ENCODE peak calls at places on chromosome 13, in six cellular contexts. One of them, this sample, is unnamed.

GRCh38 chr13:110684388-110685056 is 21.4 kb downstream of the CARS2 start:
- DNase-seq in psoas muscle: no peak
- DNase-seq in left ventricle myocardium inferior: no peak
- DNase-seq in CD8-positive, alpha-beta T cell: no peak
- DNase-seq in mammary epithelial cell: no peak
- DNase-seq in esophagus squamous epithelium: no peak
- DNase-seq in this sample: peak; percentile 45

GRCh38 chr13:23636360-23636759 is 66.1 kb downstream of the TNFRSF19 start:
- DNase-seq in psoas muscle: no peak
- DNase-seq in left ventricle myocardium inferior: no peak
- DNase-seq in CD8-positive, alpha-beta T cell: no peak
- DNase-seq in mammary epithelial cell: no peak
- DNase-seq in esophagus squamous epithelium: no peak
- DNase-seq in this sample: no peak

GRCh38 chr13:102392810-102393209 is 9.0 kb downstream of the FGF14 start:
- DNase-seq in psoas muscle: no peak
- DNase-seq in left ventricle myocardium inferior: no peak
- DNase-seq in CD8-positive, alpha-beta T cell: no peak
- DNase-seq in mammary epithelial cell: peak; percentile 19
- DNase-seq in esophagus squamous epithelium: no peak
- DNase-seq in this sample: no peak

GRCh38 chr13:77952737-77953136 is 34.1 kb upstream of the EDNRB start:
- DNase-seq in psoas muscle: no peak
- DNase-seq in left ventricle myocardium inferior: no peak
- DNase-seq in CD8-positive, alpha-beta T cell: no peak
- DNase-seq in mammary epithelial cell: no peak
- DNase-seq in esophagus squamous epithelium: no peak
- DNase-seq in this sample: no peak

GRCh38 chr13:30725331-30726085 is 9.8 kb upstream of the ALOX5AP start:
- DNase-seq in psoas muscle: no peak
- DNase-seq in left ventricle myocardium inferior: no peak
- DNase-seq in CD8-positive, alpha-beta T cell: no peak
- DNase-seq in mammary epithelial cell: no peak
- DNase-seq in esophagus squamous epithelium: no peak
- DNase-seq in this sample: no peak

GRCh38 chr13:48317511-48317981 is 14.0 kb downstream of the RB1 start:
- DNase-seq in psoas muscle: no peak
- DNase-seq in left ventricle myocardium inferior: peak; percentile 15
- DNase-seq in CD8-positive, alpha-beta T cell: no peak
- DNase-seq in mammary epithelial cell: no peak
- DNase-seq in esophagus squamous epithelium: no peak
- DNase-seq in this sample: no peak

GRCh38 chr13:27130223-27131015 is 41.2 kb downstream of the USP12 start:
- DNase-seq in psoas muscle: no peak
- DNase-seq in left ventricle myocardium inferior: no peak
- DNase-seq in CD8-positive, alpha-beta T cell: no peak
- DNase-seq in mammary epithelial cell: peak; percentile 44
- DNase-seq in esophagus squamous epithelium: no peak
- DNase-seq in this sample: no peak

GRCh38 chr13:20669162-20669561 is 34.3 kb upstream of the IL17D start:
- DNase-seq in psoas muscle: no peak
- DNase-seq in left ventricle myocardium inferior: no peak
- DNase-seq in CD8-positive, alpha-beta T cell: no peak
- DNase-seq in mammary epithelial cell: no peak
- DNase-seq in esophagus squamous epithelium: no peak
- DNase-seq in this sample: no peak

GRCh38 chr13:80436571-80437169 is 95.7 kb upstream of the SPRY2 start:
- DNase-seq in psoas muscle: no peak
- DNase-seq in left ventricle myocardium inferior: no peak
- DNase-seq in CD8-positive, alpha-beta T cell: no peak
- DNase-seq in mammary epithelial cell: no peak
- DNase-seq in esophagus squamous epithelium: no peak
- DNase-seq in this sample: no peak

GRCh38 chr13:42474954-42475353 is 99.0 kb upstream of the TNFSF11 start:
- DNase-seq in psoas muscle: no peak
- DNase-seq in left ventricle myocardium inferior: no peak
- DNase-seq in CD8-positive, alpha-beta T cell: no peak
- DNase-seq in mammary epithelial cell: no peak
- DNase-seq in esophagus squamous epithelium: no peak
- DNase-seq in this sample: no peak

GRCh38 chr13:37747071-37747612 is 122.4 kb downstream of the TRPC4 start:
- DNase-seq in psoas muscle: no peak
- DNase-seq in left ventricle myocardium inferior: no peak
- DNase-seq in CD8-positive, alpha-beta T cell: no peak
- DNase-seq in mammary epithelial cell: peak; percentile 62
- DNase-seq in esophagus squamous epithelium: no peak
- DNase-seq in this sample: no peak

GRCh38 chr13:106471957-106472543 is 63.4 kb downstream of the EFNB2 start:
- DNase-seq in psoas muscle: peak; percentile 28
- DNase-seq in left ventricle myocardium inferior: no peak
- DNase-seq in CD8-positive, alpha-beta T cell: no peak
- DNase-seq in mammary epithelial cell: peak; percentile 100
- DNase-seq in esophagus squamous epithelium: no peak
- DNase-seq in this sample: peak; percentile 83

GRCh38 chr13:39284801-39285388 is 246.6 kb downstream of the NHLRC3 start:
- DNase-seq in psoas muscle: no peak
- DNase-seq in left ventricle myocardium inferior: peak; percentile 27
- DNase-seq in CD8-positive, alpha-beta T cell: no peak
- DNase-seq in mammary epithelial cell: no peak
- DNase-seq in esophagus squamous epithelium: no peak
- DNase-seq in this sample: no peak

GRCh38 chr13:79379274-79379673 is 26.8 kb downstream of the RBM26 start:
- DNase-seq in psoas muscle: no peak
- DNase-seq in left ventricle myocardium inferior: no peak
- DNase-seq in CD8-positive, alpha-beta T cell: no peak
- DNase-seq in mammary epithelial cell: no peak
- DNase-seq in esophagus squamous epithelium: no peak
- DNase-seq in this sample: no peak

GRCh38 chr13:50030315-50030714 is 15.1 kb downstream of the KCNRG start:
- DNase-seq in psoas muscle: no peak
- DNase-seq in left ventricle myocardium inferior: no peak
- DNase-seq in CD8-positive, alpha-beta T cell: no peak
- DNase-seq in mammary epithelial cell: peak; percentile 27
- DNase-seq in esophagus squamous epithelium: no peak
- DNase-seq in this sample: no peak

GRCh38 chr13:35144496-35144895 is 202.4 kb downstream of the NBEA start:
- DNase-seq in psoas muscle: no peak
- DNase-seq in left ventricle myocardium inferior: no peak
- DNase-seq in CD8-positive, alpha-beta T cell: no peak
- DNase-seq in mammary epithelial cell: peak; percentile 27
- DNase-seq in esophagus squamous epithelium: no peak
- DNase-seq in this sample: no peak

GRCh38 chr13:84393981-84394625 is 511.8 kb upstream of the SLITRK1 start:
- DNase-seq in psoas muscle: no peak
- DNase-seq in left ventricle myocardium inferior: no peak
- DNase-seq in CD8-positive, alpha-beta T cell: no peak
- DNase-seq in mammary epithelial cell: peak; percentile 88
- DNase-seq in esophagus squamous epithelium: no peak
- DNase-seq in this sample: no peak

GRCh38 chr13:109231853-109232252 is 554.5 kb downstream of the IRS2 start:
- DNase-seq in psoas muscle: no peak
- DNase-seq in left ventricle myocardium inferior: no peak
- DNase-seq in CD8-positive, alpha-beta T cell: no peak
- DNase-seq in mammary epithelial cell: no peak
- DNase-seq in esophagus squamous epithelium: no peak
- DNase-seq in this sample: no peak

GRCh38 chr13:22883961-22884360 is 296.8 kb upstream of the SGCG start:
- DNase-seq in psoas muscle: no peak
- DNase-seq in left ventricle myocardium inferior: no peak
- DNase-seq in CD8-positive, alpha-beta T cell: no peak
- DNase-seq in mammary epithelial cell: no peak
- DNase-seq in esophagus squamous epithelium: no peak
- DNase-seq in this sample: no peak

GRCh38 chr13:73677041-73677589 is 457.1 kb downstream of the KLF12 start:
- DNase-seq in psoas muscle: no peak
- DNase-seq in left ventricle myocardium inferior: no peak
- DNase-seq in CD8-positive, alpha-beta T cell: no peak
- DNase-seq in mammary epithelial cell: peak; percentile 95
- DNase-seq in esophagus squamous epithelium: no peak
- DNase-seq in this sample: no peak

GRCh38 chr13:46173656-46174055 is 8.3 kb downstream of the LCP1 start:
- DNase-seq in psoas muscle: no peak
- DNase-seq in left ventricle myocardium inferior: no peak
- DNase-seq in CD8-positive, alpha-beta T cell: no peak
- DNase-seq in mammary epithelial cell: no peak
- DNase-seq in esophagus squamous epithelium: no peak
- DNase-seq in this sample: no peak

DNA sequence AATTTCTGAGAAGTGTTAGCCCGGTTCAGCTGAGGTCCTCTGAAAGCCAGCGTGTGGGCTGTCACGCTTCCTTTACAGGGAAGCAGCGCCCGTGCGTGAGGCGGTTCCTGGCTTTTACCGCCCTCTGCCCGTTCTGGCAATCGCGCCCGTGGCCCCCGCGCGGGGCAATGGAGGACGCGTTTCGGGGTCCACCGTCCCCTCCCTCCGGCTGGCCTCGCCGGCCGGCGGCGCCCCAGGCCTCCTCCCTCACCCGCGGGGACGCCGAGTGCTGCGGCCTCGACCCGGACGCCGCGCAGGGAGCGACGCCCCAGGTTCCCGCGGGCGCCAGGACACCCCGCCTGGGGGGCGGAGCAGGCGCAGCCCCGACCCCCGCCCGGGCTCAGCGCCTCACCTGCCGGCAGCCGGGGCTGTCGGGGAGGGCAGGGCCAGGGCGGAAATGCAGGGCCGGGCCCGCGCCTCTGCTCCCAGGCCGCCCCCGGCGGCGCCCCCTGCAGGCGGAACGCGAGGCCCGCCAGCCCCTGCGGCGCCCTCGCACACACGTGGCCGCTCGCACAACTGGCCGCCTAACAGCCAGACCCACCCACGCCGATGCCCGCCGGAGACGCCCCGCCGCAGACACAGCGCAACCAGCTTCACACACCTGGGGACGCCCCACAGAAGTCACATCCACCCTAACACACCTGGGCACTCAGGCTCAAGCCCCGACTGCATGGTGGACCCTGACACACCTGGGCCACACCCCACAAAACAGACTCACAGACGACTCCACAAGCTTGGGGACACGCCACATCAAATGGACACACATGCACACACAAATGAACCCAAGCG is at the start of gene GGACT:
- DNase-seq in psoas muscle: peak; percentile 77
- DNase-seq in left ventricle myocardium inferior: peak; percentile 70
- DNase-seq in CD8-positive, alpha-beta T cell: peak; percentile 93
- DNase-seq in mammary epithelial cell: peak; percentile 26
- DNase-seq in esophagus squamous epithelium: no peak
- DNase-seq in this sample: peak; percentile 89
- TF ChIP-seq CTCF in psoas muscle: peak; percentile 68
- TF ChIP-seq CTCF in left ventricle myocardium inferior: peak; percentile 84
- TF ChIP-seq CTCF in CD8-positive, alpha-beta T cell: peak; percentile 74
- TF ChIP-seq CTCF in mammary epithelial cell: peak; percentile 53
- TF ChIP-seq CTCF in esophagus squamous epithelium: peak; percentile 73
- TF ChIP-seq CTCF in this sample: peak; percentile 86

GRCh38 chr13:112175162-112176075 is 108.5 kb downstream of the SOX1 start:
- DNase-seq in psoas muscle: no peak
- DNase-seq in left ventricle myocardium inferior: no peak
- DNase-seq in CD8-positive, alpha-beta T cell: no peak
- DNase-seq in mammary epithelial cell: no peak
- DNase-seq in esophagus squamous epithelium: no peak
- DNase-seq in this sample: no peak
- H3K27me3 ChIP-seq in psoas muscle: no peaks in the 10 kb centered on the region
- H3K27me3 ChIP-seq in left ventricle myocardium inferior: peaks cover 31% of the 10 kb centered on the region
- H3K27me3 ChIP-seq in CD8-positive, alpha-beta T cell: no peaks in the 10 kb centered on the region
- H3K27me3 ChIP-seq in mammary epithelial cell: no peaks in the 10 kb centered on the region
- H3K27me3 ChIP-seq in esophagus squamous epithelium: peaks cover 32% of the 10 kb centered on the region
- H3K27me3 ChIP-seq in this sample: no peaks in the 10 kb centered on the region

GRCh38 chr13:28684257-28684656 is 25.3 kb downstream of the POMP start:
- DNase-seq in psoas muscle: no peak
- DNase-seq in left ventricle myocardium inferior: no peak
- DNase-seq in CD8-positive, alpha-beta T cell: no peak
- DNase-seq in mammary epithelial cell: peak; percentile 6
- DNase-seq in esophagus squamous epithelium: no peak
- DNase-seq in this sample: peak; percentile 61

GRCh38 chr13:28680541-28680940 is 21.6 kb downstream of the POMP start:
- DNase-seq in psoas muscle: no peak
- DNase-seq in left ventricle myocardium inferior: no peak
- DNase-seq in CD8-positive, alpha-beta T cell: no peak
- DNase-seq in mammary epithelial cell: no peak
- DNase-seq in esophagus squamous epithelium: no peak
- DNase-seq in this sample: no peak

GRCh38 chr13:28679628-28680027 is 20.7 kb downstream of the POMP start:
- DNase-seq in psoas muscle: no peak
- DNase-seq in left ventricle myocardium inferior: no peak
- DNase-seq in CD8-positive, alpha-beta T cell: no peak
- DNase-seq in mammary epithelial cell: no peak
- DNase-seq in esophagus squamous epithelium: no peak
- DNase-seq in this sample: no peak

GRCh38 chr13:28678809-28679208 is 19.9 kb downstream of the POMP start:
- DNase-seq in psoas muscle: no peak
- DNase-seq in left ventricle myocardium inferior: no peak
- DNase-seq in CD8-positive, alpha-beta T cell: no peak
- DNase-seq in mammary epithelial cell: no peak
- DNase-seq in esophagus squamous epithelium: no peak
- DNase-seq in this sample: no peak
- TF ChIP-seq CTCF in psoas muscle: no peak
- TF ChIP-seq CTCF in left ventricle myocardium inferior: no peak
- TF ChIP-seq CTCF in CD8-positive, alpha-beta T cell: peak; percentile 0
- TF ChIP-seq CTCF in mammary epithelial cell: peak; percentile 14
- TF ChIP-seq CTCF in esophagus squamous epithelium: no peak
- TF ChIP-seq CTCF in this sample: no peak

DNA sequence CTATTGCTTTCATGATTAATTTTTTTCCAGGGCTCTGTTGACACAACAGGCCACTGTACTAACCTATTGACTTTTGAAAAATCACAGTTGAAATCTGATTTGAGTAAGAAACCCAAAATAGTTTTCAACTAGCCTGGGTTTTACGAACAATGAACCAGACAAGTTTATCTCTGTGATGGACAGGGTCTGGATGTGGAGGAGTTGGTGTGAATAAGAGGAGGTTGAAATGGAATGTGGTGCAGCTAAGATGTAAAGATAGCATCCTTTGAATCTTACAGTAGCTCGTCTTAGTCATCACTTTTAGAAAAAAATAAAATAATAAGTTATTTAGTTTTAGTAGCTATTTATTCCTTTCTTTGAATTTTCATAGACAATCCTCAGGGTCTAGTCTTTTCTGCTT is 8.3 kb upstream of the OXGR1 start:
- DNase-seq in psoas muscle: no peak
- DNase-seq in left ventricle myocardium inferior: no peak
- DNase-seq in CD8-positive, alpha-beta T cell: no peak
- DNase-seq in mammary epithelial cell: no peak
- DNase-seq in esophagus squamous epithelium: no peak
- DNase-seq in this sample: no peak
- H3K27me3 ChIP-seq in psoas muscle: peaks cover 10% of the 10 kb centered on the region
- H3K27me3 ChIP-seq in left ventricle myocardium inferior: peaks cover 24% of the 10 kb centered on the region
- H3K27me3 ChIP-seq in CD8-positive, alpha-beta T cell: no peaks in the 10 kb centered on the region
- H3K27me3 ChIP-seq in mammary epithelial cell: no peaks in the 10 kb centered on the region
- H3K27me3 ChIP-seq in esophagus squamous epithelium: no peaks in the 10 kb centered on the region
- H3K27me3 ChIP-seq in this sample: no peaks in the 10 kb centered on the region

GRCh38 chr13:86788624-86789023 is 882.5 kb upstream of the SLITRK5 start:
- DNase-seq in psoas muscle: no peak
- DNase-seq in left ventricle myocardium inferior: no peak
- DNase-seq in CD8-positive, alpha-beta T cell: no peak
- DNase-seq in mammary epithelial cell: no peak
- DNase-seq in esophagus squamous epithelium: no peak
- DNase-seq in this sample: no peak

GRCh38 chr13:86795858-86796257 is 875.3 kb upstream of the SLITRK5 start:
- DNase-seq in psoas muscle: no peak
- DNase-seq in left ventricle myocardium inferior: no peak
- DNase-seq in CD8-positive, alpha-beta T cell: no peak
- DNase-seq in mammary epithelial cell: no peak
- DNase-seq in esophagus squamous epithelium: no peak
- DNase-seq in this sample: no peak

GRCh38 chr13:86792153-86792651 is 879.0 kb upstream of the SLITRK5 start:
- DNase-seq in psoas muscle: no peak
- DNase-seq in left ventricle myocardium inferior: no peak
- DNase-seq in CD8-positive, alpha-beta T cell: no peak
- DNase-seq in mammary epithelial cell: no peak
- DNase-seq in esophagus squamous epithelium: no peak
- DNase-seq in this sample: no peak
- TF ChIP-seq CTCF in psoas muscle: no peak
- TF ChIP-seq CTCF in left ventricle myocardium inferior: no peak
- TF ChIP-seq CTCF in CD8-positive, alpha-beta T cell: no peak
- TF ChIP-seq CTCF in mammary epithelial cell: no peak
- TF ChIP-seq CTCF in esophagus squamous epithelium: no peak
- TF ChIP-seq CTCF in this sample: no peak